ENCODE peak calls at places on chromosomes 5 and 9, in four cellular contexts. T is kidney tubule cell; G is ascending aorta; V is activated CD4-positive, alpha-beta memory T cell treated with anti-CD3 and anti-CD28 coated beads for 36 hours. I is an unnamed sample.

GRCh38 chr5:135205616-135206349 is 171.8 kb upstream of the PITX1 start:
- DNase-seq in G (no peak), V (no peak), T (no peak), I (no peak)

GRCh38 chr9:114382951-114383865 is 4.6 kb downstream of the AKNA start:
- DNase-seq in V (peak), G (peak), T (no peak), I (peak)

GRCh38 chr5:92017786-92018185 is 634.7 kb upstream of the ARRDC3 start:
- DNase-seq in T (peak), V (no peak), G (no peak), I (no peak)

GRCh38 chr5:78518365-78519197 is 130.0 kb downstream of the LHFPL2 start:
- DNase-seq in V (no peak), T (peak), G (peak), I (no peak)

GRCh38 chr5:95822038-95822407 is 503 bp downstream of the GLRX start:
- DNase-seq in V (peak), T (peak), G (no peak), I (peak)

GRCh38 chr9:13552606-13553215 is 273.2 kb upstream of the MPDZ start:
- DNase-seq in T (no peak), G (no peak), V (no peak), I (no peak)

GRCh38 chr5:150140830-150141229 is 14.8 kb downstream of the PDGFRB start:
- DNase-seq in T (no peak), V (no peak), G (no peak), I (no peak)

GRCh38 chr9:72726951-72727350 is 205.5 kb downstream of the TMC1 start:
- DNase-seq in V (no peak), G (no peak), T (no peak), I (no peak)

GRCh38 chr5:43123887-43124286 is 3.2 kb downstream of the ZNF131 start:
- DNase-seq in T (no peak), G (no peak), V (no peak), I (peak)

GRCh38 chr5:73443725-73444498 is 4.7 kb downstream of the FOXD1 start:
- DNase-seq in V (no peak), T (no peak), G (no peak), I (no peak)

GRCh38 chr9:130034570-130034969 is 8.4 kb downstream of the FNBP1 start:
- DNase-seq in V (peak), T (peak), G (peak), I (no peak)

GRCh38 chr5:74865293-74865798 is 841 bp downstream of the FAM169A start:
- DNase-seq in V (no peak), G (no peak), T (no peak), I (no peak)

GRCh38 chr5:150506571-150507282 is 1.2 kb upstream of the NDST1 start:
- DNase-seq in T (no peak), G (no peak), V (no peak), I (no peak)

GRCh38 chr5:115556276-115556675 is 11.7 kb upstream of the FEM1C start:
- DNase-seq in T (no peak), V (no peak), G (no peak), I (no peak)

GRCh38 chr5:137328418-137328937 is 170.6 kb downstream of the SPOCK1 start:
- DNase-seq in G (no peak), T (no peak), V (no peak), I (no peak)

GRCh38 chr9:16258708-16259107 is 611.8 kb downstream of the BNC2 start:
- DNase-seq in T (no peak), V (no peak), G (no peak), I (no peak)

GRCh38 chr9:100308965-100309564 is 43.7 kb downstream of the TEX10 start:
- DNase-seq in T (no peak), G (no peak), V (no peak), I (no peak)

GRCh38 chr9:137308102-137308619 is 6.1 kb upstream of the NRARP start:
- DNase-seq in V (no peak), G (peak), T (no peak), I (no peak)

GRCh38 chr5:55934117-55934613 is 60.6 kb downstream of the IL6ST start:
- DNase-seq in V (no peak), G (no peak), T (peak), I (no peak)

GRCh38 chr9:6214451-6214850 is 1.2 kb upstream of the IL33 start:
- DNase-seq in V (no peak), T (peak), G (no peak), I (no peak)

GRCh38 chr5:141961466-141961865 is 3.5 kb upstream of the PCDH12 start:
- DNase-seq in V (no peak), T (no peak), G (no peak), I (no peak)

GRCh38 chr5:77431286-77431685 is 60.8 kb downstream of the WDR41 start:
- DNase-seq in T (no peak), G (no peak), V (no peak), I (no peak)

GRCh38 chr5:31921852-31922305 is 252.2 kb downstream of the GOLPH3 start:
- DNase-seq in V (no peak), G (no peak), T (peak), I (no peak)

GRCh38 chr9:21668504-21668903 is 133.9 kb upstream of the MTAP start:
- DNase-seq in T (no peak), V (no peak), G (no peak), I (no peak)

GRCh38 chr5:5026407-5026780 is 113.7 kb upstream of the ADAMTS16 start:
- DNase-seq in G (no peak), V (no peak), T (peak), I (no peak)

GRCh38 chr5:56735845-56736641 is 79.3 kb upstream of the MAP3K1 start:
- DNase-seq in T (no peak), V (peak), G (no peak), I (peak)

GRCh38 chr5:179345429-179346321 is at the start of gene ADAMTS2:
- DNase-seq in G (peak), T (peak), V (peak), I (no peak)

GRCh38 chr5:76114192-76114795 is 31.1 kb downstream of the SV2C start:
- DNase-seq in T (no peak), V (no peak), G (no peak), I (no peak)

GRCh38 chr9:13555516-13555915 is 276.0 kb upstream of the MPDZ start:
- DNase-seq in T (no peak), G (no peak), V (no peak), I (no peak)

GRCh38 chr5:32854473-32854872 is 143.4 kb downstream of the NPR3 start:
- DNase-seq in V (no peak), G (no peak), T (no peak), I (no peak)

GRCh38 chr9:79362100-79363081 is 209.4 kb upstream of the TLE4 start:
- DNase-seq in G (no peak), T (no peak), V (no peak), I (no peak)

GRCh38 chr5:145811834-145812625 is 23.1 kb downstream of the PRELID2 start:
- DNase-seq in T (peak), G (no peak), V (no peak), I (no peak)

GRCh38 chr5:156947933-156948332 is 15.1 kb downstream of the TIMD4 start:
- DNase-seq in T (no peak), G (no peak), V (peak), I (no peak)

GRCh38 chr9:113579270-113580040 is 115.9 kb downstream of the RGS3 start:
- DNase-seq in V (peak), G (no peak), T (peak), I (peak)

GRCh38 chr9:100579665-100580064 is 1.8 kb downstream of the CAVIN4 start:
- DNase-seq in T (no peak), G (no peak), V (no peak), I (no peak)

I was measured in AML-193.